ENCODE peak calls at places on chromosomes 3 and 15, in seven cellular contexts. A is SK-N-SH, E is K562, K is GM12878, I is HCT116, Z is H1, Q is HepG2. T is an unnamed sample.

GRCh38 chr3:38110314-38111050 is 26.4 kb downstream of the ACAA1 start:
- DNase-seq in A (no peak), E (no peak), K (no peak), I (no peak), Z (no peak), Q (no peak), T (no peak)

GRCh38 chr3:100045696-100046095 is 68.6 kb downstream of the FILIP1L start:
- DNase-seq in A (no peak), E (no peak), K (no peak), I (no peak), Z (peak), Q (no peak), T (no peak)

GRCh38 chr3:124101643-124102042 is 109.7 kb upstream of the ROPN1 start:
- DNase-seq in A (no peak), E (no peak), K (no peak), I (no peak), Z (no peak), Q (no peak), T (no peak)

GRCh38 chr3:24145481-24145880 is 200.4 kb downstream of the NR1D2 start:
- DNase-seq in A (no peak), E (no peak), K (no peak), I (no peak), Z (no peak), Q (no peak), T (no peak)

GRCh38 chr15:67311751-67312150 is 57.2 kb downstream of the IQCH start:
- DNase-seq in A (no peak), E (no peak), K (no peak), I (no peak), Z (no peak), Q (no peak), T (no peak)

GRCh38 chr15:52680041-52680391 is 828 bp upstream of the ATOSA start:
- DNase-seq in A (peak), E (no peak), K (no peak), I (no peak), Z (no peak), Q (no peak), T (peak)

GRCh38 chr3:10763248-10763620 is 52.8 kb upstream of the SLC6A11 start:
- DNase-seq in A (no peak), E (no peak), K (no peak), I (no peak), Z (no peak), Q (no peak), T (no peak)

GRCh38 chr3:8460815-8461482 is 40.7 kb upstream of the LMCD1 start:
- DNase-seq in A (no peak), E (no peak), K (no peak), I (no peak), Z (no peak), Q (no peak), T (no peak)

GRCh38 chr3:136250862-136251460 is 821 bp downstream of the PCCB start:
- DNase-seq in A (peak), E (peak), K (peak), I (no peak), Z (peak), Q (peak), T (peak)

GRCh38 chr3:60754617-60755016 is 496.6 kb downstream of the FHIT start:
- DNase-seq in A (no peak), E (no peak), K (no peak), I (no peak), Z (no peak), Q (no peak), T (no peak)

GRCh38 chr3:72487946-72488735 is 360.1 kb downstream of the SHQ1 start:
- DNase-seq in A (no peak), E (no peak), K (no peak), I (no peak), Z (no peak), Q (no peak), T (no peak)

GRCh38 chr3:17742837-17743659 is 617 bp upstream of the TBC1D5 start:
- DNase-seq in A (peak), E (peak), K (no peak), I (no peak), Z (no peak), Q (no peak), T (no peak)

GRCh38 chr15:41695750-41696436 is 35.7 kb downstream of the MGA start:
- DNase-seq in A (peak), E (peak), K (peak), I (peak), Z (no peak), Q (peak), T (peak)

GRCh38 chr3:121839962-121840361 is 5.0 kb downstream of the EAF2 start:
- DNase-seq in A (no peak), E (no peak), K (no peak), I (no peak), Z (no peak), Q (no peak), T (no peak)

GRCh38 chr3:49120438-49121135 is at the start of gene USP19:
- DNase-seq in A (peak), E (peak), K (peak), I (peak), Z (peak), Q (peak), T (peak)

GRCh38 chr15:69576035-69576526 is 123.5 kb downstream of the RPLP1 start:
- DNase-seq in A (peak), E (no peak), K (peak), I (peak), Z (no peak), Q (no peak), T (peak)

GRCh38 chr15:34439878-34440277 is 2.3 kb upstream of the GOLGA8A start:
- DNase-seq in A (no peak), E (no peak), K (no peak), I (no peak), Z (no peak), Q (no peak), T (no peak)

GRCh38 chr3:85259748-85260147 is 301.0 kb downstream of the CADM2 start:
- DNase-seq in A (no peak), E (no peak), K (no peak), I (no peak), Z (no peak), Q (no peak), T (no peak)

GRCh38 chr3:177435301-177435700 is 238.0 kb upstream of the TBL1XR1 start:
- DNase-seq in A (no peak), E (no peak), K (no peak), I (no peak), Z (no peak), Q (no peak), T (no peak)

GRCh38 chr3:187767266-187768032 is 22.2 kb upstream of the BCL6 start:
- DNase-seq in A (no peak), E (no peak), K (no peak), I (no peak), Z (no peak), Q (no peak), T (no peak)

GRCh38 chr3:149752788-149753136 is 473 bp upstream of the COMMD2 start:
- DNase-seq in A (peak), E (no peak), K (no peak), I (no peak), Z (no peak), Q (no peak), T (no peak)

GRCh38 chr3:82000773-82001172 is 239.3 kb upstream of the GBE1 start:
- DNase-seq in A (no peak), E (no peak), K (no peak), I (no peak), Z (no peak), Q (no peak), T (peak)

GRCh38 chr15:101023501-101024110 is 104.4 kb downstream of the LRRK1 start:
- DNase-seq in A (no peak), E (no peak), K (no peak), I (no peak), Z (no peak), Q (no peak), T (no peak)

GRCh38 chr3:78880588-78881461 is 887.0 kb downstream of the ROBO1 start:
- DNase-seq in A (no peak), E (no peak), K (no peak), I (no peak), Z (no peak), Q (no peak), T (no peak)

GRCh38 chr3:42936157-42936981 is 30.4 kb downstream of the ZNF662 start:
- DNase-seq in A (no peak), E (no peak), K (no peak), I (no peak), Z (no peak), Q (no peak), T (no peak)

GRCh38 chr15:55791576-55792400 is 48.8 kb upstream of the PRTG start:
- DNase-seq in A (no peak), E (no peak), K (no peak), I (no peak), Z (no peak), Q (no peak), T (no peak)

GRCh38 chr15:51621917-51622268 is 678 bp downstream of the DMXL2 start:
- DNase-seq in A (peak), E (no peak), K (no peak), I (peak), Z (no peak), Q (peak), T (peak)

GRCh38 chr3:197877902-197878301 is 72.1 kb upstream of the RPL35A start:
- DNase-seq in A (no peak), E (no peak), K (no peak), I (no peak), Z (no peak), Q (no peak), T (no peak)

GRCh38 chr15:69061414-69061842 is 46.9 kb downstream of the NOX5 start:
- DNase-seq in A (peak), E (no peak), K (no peak), I (no peak), Z (no peak), Q (no peak), T (no peak)

GRCh38 chr3:174710622-174711021 is 148.5 kb upstream of the NAALADL2 start:
- DNase-seq in A (no peak), E (no peak), K (no peak), I (no peak), Z (no peak), Q (no peak), T (no peak)

GRCh38 chr3:193830791-193831191 is 237.8 kb downstream of the OPA1 start:
- DNase-seq in A (no peak), E (no peak), K (no peak), I (no peak), Z (no peak), Q (no peak), T (no peak)

GRCh38 chr3:171420667-171421066 is 39.5 kb downstream of the TNIK start:
- DNase-seq in A (no peak), E (no peak), K (no peak), I (no peak), Z (no peak), Q (no peak), T (no peak)

GRCh38 chr3:38713121-38713520 is 63.6 kb upstream of the SCN5A start:
- DNase-seq in A (no peak), E (no peak), K (no peak), I (no peak), Z (no peak), Q (no peak), T (no peak)

GRCh38 chr15:60729850-60730458 is 251.0 kb upstream of the ICE2 start:
- DNase-seq in A (no peak), E (no peak), K (no peak), I (no peak), Z (no peak), Q (no peak), T (no peak)

GRCh38 chr3:168575750-168576149 is 480.0 kb upstream of the GOLIM4 start:
- DNase-seq in A (no peak), E (no peak), K (no peak), I (no peak), Z (no peak), Q (no peak), T (no peak)

GRCh38 chr15:75811616-75812015 is 31.6 kb upstream of the UBE2Q2 start:
- DNase-seq in A (no peak), E (no peak), K (no peak), I (no peak), Z (no peak), Q (no peak), T (no peak)

GRCh38 chr15:57320543-57321220 is 55.6 kb upstream of the CGNL1 start:
- DNase-seq in A (no peak), E (no peak), K (no peak), I (no peak), Z (no peak), Q (no peak), T (no peak)

GRCh38 chr15:92290359-92290992 is 103.2 kb upstream of the ST8SIA2 start:
- DNase-seq in A (no peak), E (no peak), K (no peak), I (no peak), Z (no peak), Q (no peak), T (no peak)

GRCh38 chr3:127775398-127776109 is 46.8 kb downstream of the MGLL start:
- DNase-seq in A (no peak), E (no peak), K (no peak), I (no peak), Z (no peak), Q (no peak), T (no peak)

GRCh38 chr3:62277986-62278385 is 95.4 kb downstream of the FEZF2 start:
- DNase-seq in A (no peak), E (no peak), K (no peak), I (no peak), Z (no peak), Q (no peak), T (no peak)
- TF ChIP-seq JUND in A (no peak), E (no peak), K (no peak), I (no peak), Z (no peak), Q (no peak), T (no peak)

GRCh38 chr15:80201256-80202015 is 48.6 kb downstream of the FAH start:
- DNase-seq in A (no peak), E (no peak), K (no peak), I (no peak), Z (no peak), Q (no peak), T (no peak)
- TF ChIP-seq JUND in A (no peak), E (no peak), K (no peak), I (no peak), Z (no peak), Q (no peak), T (no peak)

GRCh38 chr3:128881576-128881975 is 2.2 kb downstream of the ACAD9 start:
- DNase-seq in A (no peak), E (no peak), K (no peak), I (no peak), Z (no peak), Q (no peak), T (no peak)
- TF ChIP-seq JUND in A (no peak), E (no peak), K (no peak), I (no peak), Z (no peak), Q (no peak), T (no peak)

GRCh38 chr15:63402498-63403253 is 21.0 kb upstream of the CA12 start:
- DNase-seq in A (peak), E (peak), K (no peak), I (no peak), Z (no peak), Q (peak), T (no peak)
- TF ChIP-seq JUND in A (no peak), E (peak), K (no peak), I (no peak), Z (no peak), Q (no peak), T (no peak)

GRCh38 chr3:36744770-36745169 is 19.6 kb downstream of the DCLK3 start:
- DNase-seq in A (peak), E (no peak), K (no peak), I (no peak), Z (no peak), Q (no peak), T (no peak)

GRCh38 chr3:36756272-36756671 is 8.1 kb downstream of the DCLK3 start:
- DNase-seq in A (no peak), E (no peak), K (no peak), I (no peak), Z (no peak), Q (no peak), T (no peak)

GRCh38 chr3:36750737-36751136 is 13.6 kb downstream of the DCLK3 start:
- DNase-seq in A (no peak), E (no peak), K (no peak), I (no peak), Z (no peak), Q (no peak), T (no peak)
- TF ChIP-seq JUND in A (no peak), E (no peak), K (no peak), I (no peak), Z (no peak), Q (no peak), T (no peak)

DNA sequence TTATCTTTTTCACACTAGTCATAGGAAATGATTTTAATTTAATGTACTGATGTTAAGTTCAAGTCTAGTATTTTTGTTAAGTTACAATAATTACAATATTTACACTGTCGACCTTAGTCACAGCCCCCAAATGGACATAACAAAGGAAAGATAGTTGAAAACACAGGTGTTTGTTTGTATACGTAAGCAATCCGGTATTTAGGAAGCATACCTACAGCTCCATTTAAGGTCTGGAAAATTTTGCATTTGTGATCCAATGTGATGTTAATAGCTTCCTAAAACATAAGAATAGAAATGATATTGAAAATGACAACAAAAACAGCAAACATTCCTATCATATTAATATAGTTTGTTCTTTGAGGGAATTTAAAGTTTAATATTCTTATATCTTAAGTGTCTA is 56.9 kb downstream of the PLOD2 start:
- DNase-seq in A (no peak), E (no peak), K (no peak), I (no peak), Z (no peak), Q (no peak), T (no peak)
- TF ChIP-seq JUND in A (no peak), E (no peak), K (no peak), I (no peak), Z (no peak), Q (no peak), T (no peak)

DNA sequence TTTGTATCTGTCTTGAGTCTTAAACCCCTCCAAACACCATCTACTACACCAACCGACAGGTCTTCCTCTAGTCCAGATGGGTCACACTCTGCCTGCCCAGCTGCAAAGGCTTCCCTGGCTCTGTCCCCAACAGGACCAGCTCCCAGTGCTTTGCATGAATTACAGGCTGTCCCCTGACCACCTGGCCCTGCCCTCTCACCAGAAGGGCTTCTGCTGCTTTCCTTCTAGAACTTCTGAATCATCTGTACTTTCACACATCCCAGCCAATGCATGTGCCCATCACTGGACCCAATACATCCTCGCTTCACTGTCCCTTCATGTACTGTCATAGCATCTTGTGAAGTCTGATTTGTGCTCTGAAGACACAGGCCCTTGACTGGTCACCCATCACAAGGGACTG is 53.6 kb downstream of the HOMER2 start:
- DNase-seq in A (no peak), E (no peak), K (no peak), I (no peak), Z (no peak), Q (no peak), T (no peak)
- TF ChIP-seq JUND in A (no peak), E (no peak), K (no peak), I (no peak), Z (no peak), Q (no peak), T (no peak)

T was measured in T47D.